ENCODE peak calls at places on chromosomes 16 and 17, in four cellular contexts. One of them, this sample, is unnamed.

GRCh38 chr16:19196871-19197270 is 28.8 kb downstream of the SYT17 start:
- DNase-seq in germinal center: no peak
- DNase-seq in non-pigmented ciliary epithelial cell: no peak
- DNase-seq in NT2/D1: no peak
- DNase-seq in this sample: no peak

GRCh38 chr17:67050476-67051154 is 6.3 kb downstream of the CACNG1 start:
- DNase-seq in non-pigmented ciliary epithelial cell: no peak
- DNase-seq in germinal center: no peak
- DNase-seq in NT2/D1: no peak
- DNase-seq in this sample: no peak

GRCh38 chr17:20896153-20896649 is 146.6 kb downstream of the USP22 start:
- DNase-seq in NT2/D1: no peak
- DNase-seq in germinal center: no peak
- DNase-seq in non-pigmented ciliary epithelial cell: no peak
- DNase-seq in this sample: no peak

GRCh38 chr16:27287051-27287811 is 18.7 kb upstream of the NSMCE1 start:
- DNase-seq in non-pigmented ciliary epithelial cell: no peak
- DNase-seq in NT2/D1: no peak
- DNase-seq in germinal center: no peak
- DNase-seq in this sample: peak

GRCh38 chr17:35256629-35257028 is 13.8 kb downstream of the SLFN5 start:
- DNase-seq in germinal center: no peak
- DNase-seq in NT2/D1: no peak
- DNase-seq in non-pigmented ciliary epithelial cell: no peak
- DNase-seq in this sample: no peak

GRCh38 chr16:22370038-22370541 is 4.3 kb downstream of the CDR2 start:
- DNase-seq in germinal center: no peak
- DNase-seq in NT2/D1: no peak
- DNase-seq in non-pigmented ciliary epithelial cell: no peak
- DNase-seq in this sample: peak

GRCh38 chr17:63973930-63974593 is 1.3 kb upstream of the SCN4A start:
- DNase-seq in NT2/D1: no peak
- DNase-seq in non-pigmented ciliary epithelial cell: no peak
- DNase-seq in germinal center: no peak
- DNase-seq in this sample: peak

GRCh38 chr17:38582069-38582468 is 23.7 kb downstream of the SRCIN1 start:
- DNase-seq in NT2/D1: no peak
- DNase-seq in non-pigmented ciliary epithelial cell: no peak
- DNase-seq in germinal center: no peak
- DNase-seq in this sample: no peak

GRCh38 chr17:32498362-32498761 is 11.6 kb downstream of the CDK5R1 start:
- DNase-seq in NT2/D1: no peak
- DNase-seq in germinal center: no peak
- DNase-seq in non-pigmented ciliary epithelial cell: no peak
- DNase-seq in this sample: no peak

GRCh38 chr17:78013683-78014467 is 55.4 kb downstream of the TNRC6C start:
- DNase-seq in germinal center: peak
- DNase-seq in non-pigmented ciliary epithelial cell: peak
- DNase-seq in NT2/D1: peak
- DNase-seq in this sample: peak

GRCh38 chr16:48123104-48123788 is 32.5 kb downstream of the ABCC12 start:
- DNase-seq in NT2/D1: no peak
- DNase-seq in non-pigmented ciliary epithelial cell: peak
- DNase-seq in germinal center: no peak
- DNase-seq in this sample: peak

GRCh38 chr16:11363927-11364258 is 18.6 kb downstream of the RMI2 start:
- DNase-seq in germinal center: no peak
- DNase-seq in non-pigmented ciliary epithelial cell: no peak
- DNase-seq in NT2/D1: no peak
- DNase-seq in this sample: no peak

GRCh38 chr17:78947235-78948153 is 22.3 kb upstream of the TIMP2 start:
- DNase-seq in germinal center: no peak
- DNase-seq in non-pigmented ciliary epithelial cell: no peak
- DNase-seq in NT2/D1: no peak
- DNase-seq in this sample: no peak

GRCh38 chr17:47621293-47622178 is 28.2 kb upstream of the KPNB1 start:
- DNase-seq in non-pigmented ciliary epithelial cell: peak
- DNase-seq in NT2/D1: peak
- DNase-seq in germinal center: no peak
- DNase-seq in this sample: peak

GRCh38 chr16:49528035-49528434 is 154.4 kb downstream of the C16orf78 start:
- DNase-seq in NT2/D1: no peak
- DNase-seq in non-pigmented ciliary epithelial cell: no peak
- DNase-seq in germinal center: no peak
- DNase-seq in this sample: no peak

GRCh38 chr16:4550587-4550986 is 5.6 kb upstream of the C16orf96 start:
- DNase-seq in non-pigmented ciliary epithelial cell: no peak
- DNase-seq in germinal center: no peak
- DNase-seq in NT2/D1: no peak
- DNase-seq in this sample: no peak

GRCh38 chr16:9260665-9261064 is 169.2 kb downstream of the HAPSTR1 start:
- DNase-seq in germinal center: no peak
- DNase-seq in non-pigmented ciliary epithelial cell: no peak
- DNase-seq in NT2/D1: no peak
- DNase-seq in this sample: no peak

GRCh38 chr17:76492989-76493501 is 8.2 kb downstream of the RHBDF2 start:
- DNase-seq in germinal center: peak
- DNase-seq in non-pigmented ciliary epithelial cell: peak
- DNase-seq in NT2/D1: no peak
- DNase-seq in this sample: peak

GRCh38 chr17:77616243-77616731 is 342.2 kb upstream of the TNRC6C start:
- DNase-seq in NT2/D1: no peak
- DNase-seq in non-pigmented ciliary epithelial cell: no peak
- DNase-seq in germinal center: no peak
- DNase-seq in this sample: no peak

GRCh38 chr17:65618516-65618915 is 57.1 kb upstream of the AXIN2 start:
- DNase-seq in germinal center: no peak
- DNase-seq in NT2/D1: no peak
- DNase-seq in non-pigmented ciliary epithelial cell: no peak
- DNase-seq in this sample: no peak

GRCh38 chr16:88971371-88972097 is 5.5 kb downstream of the CBFA2T3 start:
- DNase-seq in NT2/D1: no peak
- DNase-seq in germinal center: peak
- DNase-seq in non-pigmented ciliary epithelial cell: no peak
- DNase-seq in this sample: no peak

GRCh38 chr16:78987676-78988075 is 612.9 kb downstream of the MAF start:
- DNase-seq in NT2/D1: no peak
- DNase-seq in germinal center: no peak
- DNase-seq in non-pigmented ciliary epithelial cell: no peak
- DNase-seq in this sample: no peak

GRCh38 chr16:65846210-65846602 is 520.3 kb upstream of the CDH5 start:
- DNase-seq in NT2/D1: no peak
- DNase-seq in non-pigmented ciliary epithelial cell: no peak
- DNase-seq in germinal center: no peak
- DNase-seq in this sample: no peak

GRCh38 chr17:43573579-43574321 is 27.6 kb upstream of the ETV4 start:
- DNase-seq in non-pigmented ciliary epithelial cell: no peak
- DNase-seq in NT2/D1: no peak
- DNase-seq in germinal center: no peak
- DNase-seq in this sample: no peak

GRCh38 chr17:67639997-67640396 is 77.7 kb upstream of the NOL11 start:
- DNase-seq in non-pigmented ciliary epithelial cell: no peak
- DNase-seq in NT2/D1: no peak
- DNase-seq in germinal center: no peak
- DNase-seq in this sample: no peak

GRCh38 chr17:40666366-40666765 is 1.4 kb upstream of the KRT222 start:
- DNase-seq in germinal center: no peak
- DNase-seq in NT2/D1: no peak
- DNase-seq in non-pigmented ciliary epithelial cell: no peak
- DNase-seq in this sample: no peak

This sample was measured in NCI-H226.